ENCODE peak calls at places on chromosomes 5 and 9, in ten cellular contexts. E, M, S, C, Q, V, U, P, Z and X are unnamed samples.

GRCh38 chr5:172347653-172348052 is 64.1 kb upstream of the UBTD2 start:
- DNase-seq in U (no peak), C (no peak), Z (no peak), V (no peak), S (no peak), E (no peak), M (no peak), P (no peak), Q (no peak), X (no peak)

GRCh38 chr5:44945743-44946142 is 137.0 kb downstream of the MRPS30 start:
- DNase-seq in P (no peak), U (peak), C (no peak), Z (no peak), M (no peak), E (no peak), Q (no peak), S (no peak), V (no peak), X (no peak)

GRCh38 chr5:1312993-1313833 is 18.3 kb upstream of the TERT start:
- DNase-seq in E (peak), C (peak), P (peak), Q (no peak), S (no peak), M (peak), Z (no peak), U (no peak), V (no peak), X (no peak)

GRCh38 chr9:114494776-114495569 is 10.3 kb downstream of the WHRN start:
- DNase-seq in E (no peak), V (no peak), S (no peak), M (no peak), C (no peak), U (no peak), Q (no peak), Z (no peak), P (no peak), X (no peak)

GRCh38 chr5:43592363-43592762 is 10.6 kb upstream of the NNT start:
- DNase-seq in M (no peak), Q (no peak), S (no peak), Z (no peak), V (no peak), P (no peak), E (no peak), C (no peak), U (no peak), X (no peak)

GRCh38 chr9:8134629-8135028 is 335.1 kb upstream of the DMAC1 start:
- DNase-seq in M (no peak), Q (no peak), P (no peak), U (no peak), C (no peak), S (no peak), V (no peak), E (no peak), Z (no peak), X (no peak)

GRCh38 chr9:74379718-74380117 is 117.4 kb upstream of the RORB start:
- DNase-seq in V (no peak), S (peak), M (peak), Z (no peak), Q (peak), U (peak), E (peak), C (no peak), P (no peak), X (no peak)

GRCh38 chr5:143195496-143195895 is 208.0 kb downstream of the NR3C1 start:
- DNase-seq in E (no peak), C (no peak), Z (no peak), P (no peak), M (no peak), S (no peak), U (no peak), V (no peak), Q (no peak), X (no peak)

GRCh38 chr9:89574309-89574708 is 30.5 kb upstream of the GADD45G start:
- DNase-seq in Z (no peak), P (no peak), C (no peak), M (no peak), U (no peak), V (no peak), E (no peak), Q (no peak), S (no peak), X (no peak)

GRCh38 chr9:27184556-27185351 is 75.7 kb downstream of the TEK start:
- DNase-seq in S (no peak), Q (no peak), M (no peak), V (no peak), U (no peak), C (no peak), E (no peak), Z (peak), P (no peak), X (no peak)

GRCh38 chr9:123337971-123338370 is 18.0 kb upstream of the CRB2 start:
- DNase-seq in E (no peak), S (no peak), Z (no peak), P (no peak), C (no peak), M (no peak), U (no peak), V (peak), Q (no peak), X (no peak)